ENCODE peak calls at places on chromosomes 4 and X, in eight cellular contexts. A, G, O, Q, D, H, S and M are unnamed samples. For H3K4me1, the result is how much of the 10 kb centered on the place peaks cover.

GRCh38 chr4:127610488-127610887 is 22.3 kb upstream of the INTU start:
- DNase-seq in A (no peak), D (no peak), G (no peak), Q (no peak), S (no peak), H (no peak), O (no peak), M (no peak)

GRCh38 chr4:8911311-8912088 is 39.9 kb upstream of the HMX1 start:
- DNase-seq in A (peak), Q (peak), H (peak), D (peak), O (no peak), S (no peak), G (no peak), M (peak)

GRCh38 chr4:168265327-168265726 is 53.2 kb downstream of the DDX60 start:
- DNase-seq in S (no peak), H (no peak), Q (no peak), A (no peak), D (no peak), O (no peak), G (no peak), M (no peak)

GRCh38 chr4:59848457-59848856 is 1351.7 kb upstream of the ADGRL3 start:
- DNase-seq in O (no peak), Q (no peak), G (no peak), S (peak), A (no peak), D (no peak), H (no peak), M (no peak)

GRCh38 chr4:85747871-85748491 is 273.0 kb downstream of the ARHGAP24 start:
- DNase-seq in S (peak), D (no peak), O (peak), G (peak), A (no peak), Q (no peak), H (peak), M (no peak)

GRCh38 chr4:173252024-173252935 is 81.9 kb downstream of the HMGB2 start:
- DNase-seq in D (no peak), H (peak), A (peak), Q (no peak), O (peak), G (peak), S (peak), M (peak)

GRCh38 chr4:1862055-1862911 is 6.3 kb upstream of the LETM1 start:
- DNase-seq in O (peak), S (no peak), H (no peak), A (no peak), Q (no peak), G (no peak), D (no peak), M (no peak)

GRCh38 chr4:105281016-105281415 is 134.3 kb downstream of the TET2 start:
- DNase-seq in Q (no peak), S (no peak), G (no peak), H (no peak), A (no peak), O (no peak), D (no peak), M (no peak)

GRCh38 chrX:71912156-71912555 is 1.5 kb downstream of the NHSL2 start:
- DNase-seq in O (no peak), H (no peak), S (peak), A (no peak), D (no peak), G (no peak), Q (no peak), M (no peak)

GRCh38 chr4:76606662-76607265 is 171.7 kb downstream of the SHROOM3 start:
- DNase-seq in D (no peak), G (no peak), O (no peak), H (no peak), S (no peak), Q (no peak), A (no peak), M (no peak)

GRCh38 chr4:87973283-87974169 is 2.0 kb upstream of the SPP1 start:
- DNase-seq in H (peak), S (peak), G (peak), Q (no peak), D (peak), O (peak), A (no peak), M (no peak)

GRCh38 chrX:111103246-111103645 is 7.3 kb downstream of the PAK3 start:
- DNase-seq in H (no peak), S (no peak), O (no peak), G (no peak), Q (no peak), D (no peak), A (no peak), M (no peak)

GRCh38 chr4:28831867-28832266 is 1888.3 kb upstream of the PCDH7 start:
- DNase-seq in O (no peak), D (no peak), S (no peak), H (no peak), A (no peak), G (no peak), Q (no peak), M (no peak)

GRCh38 chr4:107854326-107855030 is 29.7 kb downstream of the SGMS2 start:
- DNase-seq in A (no peak), S (no peak), Q (no peak), G (no peak), D (no peak), O (no peak), H (no peak), M (no peak)

GRCh38 chr4:8394125-8394524 is 46.4 kb downstream of the ACOX3 start:
- DNase-seq in H (peak), A (peak), Q (no peak), S (no peak), O (no peak), D (no peak), G (no peak), M (peak)

GRCh38 chrX:34915463-34916225 is 27.0 kb upstream of the FAM47B start:
- DNase-seq in A (no peak), Q (no peak), D (no peak), H (no peak), G (no peak), O (no peak), S (no peak), M (no peak)

GRCh38 chr4:52870225-52870624 is 8.1 kb downstream of the RASL11B start:
- DNase-seq in Q (peak), A (no peak), D (peak), G (no peak), H (peak), O (no peak), S (no peak), M (no peak)

GRCh38 chr4:109648266-109648996 is 54.8 kb downstream of the CASP6 start:
- DNase-seq in A (no peak), O (no peak), G (no peak), H (no peak), S (no peak), Q (no peak), D (no peak), M (no peak)

GRCh38 chr4:53821179-53821851 is 230.0 kb upstream of the LNX1 start:
- DNase-seq in D (no peak), S (peak), A (no peak), Q (no peak), O (no peak), H (no peak), G (no peak), M (no peak)

GRCh38 chr4:70577220-70577927 is 14.7 kb upstream of the AMBN start:
- DNase-seq in G (no peak), D (no peak), A (no peak), O (no peak), Q (no peak), S (no peak), H (no peak), M (no peak)

GRCh38 chr4:88582493-88582892 is 9.8 kb upstream of the HERC3 start:
- DNase-seq in D (no peak), S (no peak), A (no peak), G (no peak), Q (no peak), H (no peak), O (no peak), M (no peak)

GRCh38 chr4:45423876-45424275 is 697.5 kb upstream of the GNPDA2 start:
- DNase-seq in A (no peak), H (no peak), Q (no peak), S (no peak), O (no peak), G (no peak), D (no peak), M (no peak)

GRCh38 chr4:2269206-2269531 is 7.3 kb upstream of the MXD4 start:
- DNase-seq in A (no peak), H (no peak), O (no peak), S (peak), D (no peak), G (no peak), Q (no peak), M (peak)

GRCh38 chr4:32525420-32525819 is 1805.3 kb downstream of the PCDH7 start:
- DNase-seq in H (no peak), A (no peak), G (no peak), O (no peak), D (no peak), Q (no peak), S (no peak), M (no peak)
- H3K27ac ChIP-seq in H (no peak), A (no peak), G (no peak), O (no peak), D (no peak), Q (no peak), S (no peak), M (no peak)

GRCh38 chr4:41135761-41136160 is 78.6 kb downstream of the APBB2 start:
- DNase-seq in D (no peak), Q (no peak), O (no peak), H (no peak), S (no peak), G (no peak), A (no peak), M (no peak)

GRCh38 chr4:41133619-41134018 is 80.7 kb downstream of the APBB2 start:
- DNase-seq in Q (no peak), S (peak), G (no peak), D (no peak), O (no peak), H (no peak), A (no peak), M (no peak)

GRCh38 chr4:41134581-41134980 is 79.8 kb downstream of the APBB2 start:
- DNase-seq in O (no peak), H (no peak), D (no peak), S (peak), Q (no peak), G (no peak), A (no peak), M (no peak)

GRCh38 chr4:41137879-41138278 is 76.5 kb downstream of the APBB2 start:
- DNase-seq in S (no peak), G (no peak), Q (no peak), O (no peak), H (no peak), A (no peak), D (no peak), M (no peak)

GRCh38 chr4:41136456-41136855 is 77.9 kb downstream of the APBB2 start:
- DNase-seq in G (no peak), D (no peak), H (no peak), O (no peak), A (no peak), Q (no peak), S (peak), M (no peak)
- H3K4me1 ChIP-seq in G (under half), D (under half), H (under half), O (under half), A (under half), Q (under half), S (under half), M (under half)

DNA sequence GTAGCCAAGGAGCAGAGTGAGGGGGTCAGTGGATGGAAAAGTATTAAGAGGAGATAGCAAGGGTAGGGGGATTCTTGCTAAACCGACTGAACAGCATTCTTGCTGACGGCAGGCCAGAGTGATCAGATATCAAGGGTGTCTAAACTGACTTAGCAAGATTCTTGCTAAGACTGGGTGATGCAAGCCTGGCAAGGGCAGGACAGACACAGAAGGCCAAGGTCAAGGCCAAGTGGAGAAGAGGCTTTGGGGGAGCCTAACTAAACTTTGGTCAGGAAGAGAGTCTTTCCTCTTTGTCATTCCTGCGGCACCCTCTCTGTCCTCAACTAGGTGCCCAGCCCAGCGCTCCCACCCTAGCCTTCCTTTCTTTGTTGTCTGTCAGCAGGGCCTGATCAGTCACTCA is 812 bp downstream of the XPNPEP2 start:
- DNase-seq in Q (no peak), H (no peak), G (no peak), O (no peak), A (no peak), D (no peak), S (peak), M (no peak)
- H3K27ac ChIP-seq in Q (no peak), H (no peak), G (no peak), O (no peak), A (no peak), D (no peak), S (no peak), M (no peak)

GRCh38 chrX:29487214-29487613 is 728.1 kb upstream of the MAGEB2 start:
- DNase-seq in Q (no peak), D (no peak), G (no peak), O (no peak), S (no peak), A (no peak), H (no peak), M (no peak)
- H3K4me1 ChIP-seq in Q (under half), D (under half), G (under half), O (under half), S (under half), A (under half), H (under half), M (under half)

GRCh38 chrX:40083120-40083978 is 14.4 kb downstream of the BCOR start:
- DNase-seq in A (no peak), D (peak), S (no peak), Q (peak), G (no peak), H (no peak), O (peak), M (no peak)

GRCh38 chrX:40085086-40085551 is 12.6 kb downstream of the BCOR start:
- DNase-seq in Q (no peak), S (no peak), O (no peak), G (no peak), D (no peak), H (no peak), A (no peak), M (no peak)

GRCh38 chrX:40083979-40084359 is 13.8 kb downstream of the BCOR start:
- DNase-seq in Q (no peak), G (no peak), D (no peak), O (no peak), A (no peak), H (no peak), S (no peak), M (no peak)

GRCh38 chrX:40085714-40086113 is 12.0 kb downstream of the BCOR start:
- DNase-seq in O (no peak), G (no peak), Q (no peak), S (no peak), D (no peak), A (no peak), H (no peak), M (no peak)

GRCh38 chrX:40084471-40084870 is 13.3 kb downstream of the BCOR start:
- DNase-seq in H (no peak), O (no peak), S (no peak), D (no peak), A (no peak), G (no peak), Q (no peak), M (no peak)
- H3K27ac ChIP-seq in H (no peak), O (peak), S (no peak), D (no peak), A (no peak), G (no peak), Q (no peak), M (no peak)

DNA sequence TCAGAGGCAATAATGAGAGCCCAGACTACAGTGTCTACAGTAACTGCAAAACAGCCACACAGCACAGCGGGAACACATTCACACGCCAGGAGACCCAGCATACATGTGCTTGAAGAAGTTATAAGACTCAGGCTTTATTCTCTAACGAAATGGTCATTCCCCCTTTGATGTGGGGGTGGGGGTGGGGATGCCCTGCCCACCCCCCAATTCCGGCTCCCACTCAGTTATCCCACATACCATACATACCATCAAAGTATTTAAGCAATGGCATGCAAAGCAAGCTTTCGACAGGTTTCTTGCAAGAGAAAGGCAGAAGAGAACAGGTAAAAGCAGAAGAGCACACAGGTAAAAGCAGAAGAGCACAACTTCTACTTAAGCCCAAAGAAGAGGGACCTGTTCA is 3.6 kb downstream of the MECP2 start:
- DNase-seq in Q (no peak), O (no peak), A (no peak), H (no peak), D (no peak), G (no peak), S (peak), M (no peak)
- H3K4me1 ChIP-seq in Q (under half), O (under half), A (under half), H (half or more), D (under half), G (under half), S (under half), M (under half)